ENCODE peak calls at places on chromosomes 1 and 21, in five cellular contexts. E, B, F, T and P are unnamed samples.
A peak's percentile ranks its signal among the peaks of the same experiment; 100 is the strongest.

GRCh38 chr1:2350911-2351655 is 40.3 kb downstream of the MORN1 start:
- DNase-seq in B (no peak), F (no peak), T (no peak), E (no peak), P (no peak)

GRCh38 chr1:48803474-48803873 is 26.8 kb upstream of the BEND5 start:
- DNase-seq in B (no peak), T (no peak), F (no peak), E (no peak), P (no peak)

GRCh38 chr1:42479621-42480020 is 16.5 kb downstream of the CCDC30 start:
- DNase-seq in B (peak; percentile 55), E (no peak), F (peak; percentile 51), T (no peak), P (no peak)

GRCh38 chr1:160022330-160023310 is 9.2 kb downstream of the PIGM start:
- DNase-seq in E (no peak), B (no peak), F (no peak), T (no peak), P (no peak)

GRCh38 chr1:246032111-246032551 is 474.9 kb downstream of the SMYD3 start:
- DNase-seq in E (no peak), T (no peak), B (no peak), F (no peak), P (no peak)

GRCh38 chr1:33382651-33383415 is 48.1 kb downstream of the PHC2 start:
- DNase-seq in E (no peak), T (no peak), F (peak; percentile 31), B (no peak), P (no peak)

GRCh38 chr1:12143631-12144155 is 23.1 kb upstream of the TNFRSF1B start:
- DNase-seq in T (peak; percentile 48), F (peak; percentile 97), E (peak; percentile 72), B (peak; percentile 94), P (no peak)

GRCh38 chr21:39537571-39537970 is 75.2 kb upstream of the B3GALT5 start:
- DNase-seq in F (no peak), T (no peak), E (no peak), B (no peak), P (no peak)

GRCh38 chr1:92123868-92124267 is 43.7 kb downstream of the BTBD8 start:
- DNase-seq in B (no peak), F (no peak), E (no peak), T (no peak), P (no peak)

GRCh38 chr1:209988706-209989105 is 50.7 kb downstream of the SYT14 start:
- DNase-seq in F (no peak), B (no peak), T (no peak), E (no peak), P (peak; percentile 85)

GRCh38 chr21:15000076-15000475 is 64.7 kb downstream of the NRIP1 start:
- DNase-seq in T (no peak), B (peak; percentile 46), F (peak; percentile 52), E (no peak), P (no peak)

GRCh38 chr1:183571678-183572268 is 18.5 kb downstream of the NCF2 start:
- DNase-seq in E (no peak), T (no peak), F (peak; percentile 59), B (peak; percentile 47), P (no peak)

GRCh38 chr1:183734600-183735036 is 70.3 kb upstream of the RGL1 start:
- DNase-seq in B (no peak), F (peak; percentile 62), T (peak; percentile 14), E (peak; percentile 58), P (peak; percentile 32)

GRCh38 chr1:210815641-210816040 is 318.3 kb downstream of the KCNH1 start:
- DNase-seq in T (no peak), E (no peak), F (no peak), B (no peak), P (no peak)

GRCh38 chr1:70504821-70505193 is 93.7 kb downstream of the CTH start:
- DNase-seq in E (peak; percentile 73), T (no peak), B (peak; percentile 77), F (peak; percentile 91), P (no peak)

GRCh38 chr1:202806845-202807366 is 1.3 kb downstream of the KDM5B start:
- DNase-seq in B (no peak), E (peak; percentile 25), F (no peak), T (no peak), P (no peak)

GRCh38 chr1:207991331-207991914 is 80.5 kb upstream of the CD34 start:
- DNase-seq in B (no peak), F (no peak), T (no peak), E (no peak), P (no peak)

GRCh38 chr1:243623831-243624230 is 226.2 kb downstream of the AKT3 start:
- DNase-seq in T (no peak), F (peak; percentile 49), E (no peak), B (peak; percentile 75), P (peak; percentile 34)

GRCh38 chr1:109954180-109954579 is 30.4 kb upstream of the AHCYL1 start:
- DNase-seq in B (no peak), F (no peak), E (no peak), T (no peak), P (no peak)

GRCh38 chr1:119469741-119470140 is 37.3 kb upstream of the HSD3B1 start:
- DNase-seq in T (no peak), B (no peak), F (no peak), E (no peak), P (no peak)
- TF ChIP-seq CTCF in T (no peak), B (no peak), F (no peak), E (no peak), P (no peak)

GRCh38 chr1:62716397-62716796 is 28.2 kb upstream of the DOCK7 start:
- DNase-seq in T (no peak), F (no peak), B (no peak), E (no peak), P (no peak)
- H3K4me3 ChIP-seq in T (no peak overlapping the region), F (no peak overlapping the region), B (no peak overlapping the region), E (no peak overlapping the region), P (no peak overlapping the region)

DNA sequence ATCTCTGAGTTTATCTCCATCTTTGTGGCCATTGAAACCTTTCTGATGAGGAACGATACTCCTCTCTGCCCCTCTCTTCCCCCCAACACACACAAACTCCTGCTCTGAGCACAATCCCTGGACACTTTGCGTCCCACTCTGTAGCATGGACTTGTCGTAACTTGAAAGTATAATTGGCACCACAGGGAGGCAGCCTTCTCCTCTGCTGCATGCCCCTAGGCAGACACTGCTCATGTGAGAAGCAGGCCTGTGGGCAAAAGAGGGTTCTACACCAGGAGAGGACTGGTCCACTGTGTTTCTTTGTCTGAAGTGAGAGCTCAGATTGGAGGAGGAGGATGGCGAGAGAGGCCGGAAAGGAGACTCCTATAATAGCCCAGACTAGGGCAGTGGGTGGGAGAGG is 3.8 kb upstream of the PARS2 start:
- DNase-seq in B (peak; percentile 3), E (no peak), T (no peak), F (peak; percentile 12), P (no peak)
- TF ChIP-seq CTCF in B (peak; percentile 21), E (no peak), T (no peak), F (no peak), P (peak; percentile 19)

DNA sequence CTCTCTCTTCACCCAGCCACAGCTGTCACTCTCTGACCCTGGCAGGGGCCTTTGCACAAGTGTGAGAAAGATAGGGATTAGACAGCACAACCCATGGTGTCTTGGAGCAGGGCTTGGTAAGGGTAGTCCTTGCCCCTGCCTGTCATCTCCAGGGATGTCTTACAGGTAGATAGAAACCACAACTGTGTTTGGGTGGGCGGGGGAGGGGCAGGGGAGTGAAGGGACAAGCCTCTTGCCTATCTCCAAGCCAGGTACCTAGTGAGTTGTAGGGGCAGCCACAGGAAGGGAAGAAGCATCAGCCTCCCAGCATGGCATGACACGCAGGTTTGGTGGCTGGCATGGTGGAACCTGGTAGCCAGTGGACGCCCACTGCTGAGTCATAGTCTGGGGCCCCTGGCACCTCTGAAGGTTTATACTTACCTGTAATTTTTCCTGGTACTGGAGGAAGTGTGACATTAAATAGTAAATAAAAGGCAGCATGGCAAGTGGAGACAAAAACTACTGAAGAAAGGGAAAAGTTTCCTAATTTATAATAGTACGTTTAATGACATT is 97.5 kb downstream of the CLEC20A start:
- DNase-seq in B (no peak), E (no peak), F (no peak), T (no peak), P (no peak)
- H3K4me3 ChIP-seq in B (no peak overlapping the region), E (no peak overlapping the region), F (no peak overlapping the region), T (no peak overlapping the region), P (no peak overlapping the region)

DNA sequence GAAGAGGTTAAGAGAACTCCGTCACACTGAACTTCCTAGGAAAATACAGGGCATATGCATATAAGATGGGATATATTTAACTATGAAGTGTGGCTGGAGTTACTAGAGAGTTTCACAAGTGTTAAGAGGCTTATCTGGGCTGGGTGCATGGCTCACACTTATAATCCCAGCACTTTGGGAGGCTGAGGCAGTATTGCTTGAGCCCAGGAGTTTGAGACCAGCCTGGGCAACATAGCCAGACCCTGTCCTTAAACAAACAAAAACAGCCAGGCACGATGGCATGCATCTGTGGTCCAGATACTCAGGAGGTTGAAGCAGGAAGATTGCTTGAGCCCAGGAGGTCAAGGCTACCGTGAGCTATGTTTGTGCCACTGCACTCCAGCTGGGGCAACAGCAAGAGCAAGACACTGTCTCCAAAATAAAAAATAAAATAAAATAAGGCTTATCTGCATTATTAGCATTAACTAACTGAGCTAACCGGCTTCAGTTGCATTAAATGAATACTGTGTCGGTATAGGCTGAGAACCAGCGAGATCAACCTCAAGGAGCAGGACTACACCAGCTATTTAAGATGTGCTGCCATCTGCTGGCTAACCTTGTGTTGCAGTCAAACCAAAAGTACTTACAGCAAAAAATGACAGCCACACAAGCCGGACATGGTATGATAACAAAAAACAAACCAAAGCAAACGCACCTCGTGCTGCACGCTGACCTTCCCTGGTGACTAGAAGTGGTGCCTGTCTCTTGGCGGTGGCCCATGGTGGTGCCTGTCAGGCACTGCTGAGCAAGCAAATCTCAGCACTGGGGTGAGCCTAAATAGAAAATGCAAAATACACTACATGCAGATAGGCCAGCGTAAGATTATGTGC is 19.7 kb upstream of the RBBP5 start:
- DNase-seq in T (peak; percentile 77), F (peak; percentile 85), E (peak; percentile 61), B (peak; percentile 76), P (no peak)
- TF ChIP-seq CTCF in T (peak; percentile 81), F (peak; percentile 86), E (peak; percentile 75), B (peak; percentile 86), P (peak; percentile 82)